ENCODE peak calls at places on chromosome 4, in four cellular contexts. K is hepatocyte, Q is left ventricle myocardium inferior, N is breast epithelium. R is an unnamed sample. For H3K4me1, the result is how much of the 10 kb centered on the place peaks cover.

GRCh38 chr4:182895791-182896292 is 21.3 kb downstream of the DCTD start:
- DNase-seq in K (peak), Q (no peak), N (no peak), R (no peak)

GRCh38 chr4:159487284-159487747 is 384.4 kb downstream of the RAPGEF2 start:
- DNase-seq in K (peak), Q (no peak), N (no peak), R (no peak)

GRCh38 chr4:8847764-8848163 is 23.9 kb downstream of the HMX1 start:
- DNase-seq in K (no peak), Q (no peak), N (no peak), R (no peak)

GRCh38 chr4:77015390-77015789 is 60.4 kb downstream of the CCNI start:
- DNase-seq in K (no peak), Q (no peak), N (no peak), R (no peak)

GRCh38 chr4:72340803-72341431 is 228.1 kb downstream of the ADAMTS3 start:
- DNase-seq in K (no peak), Q (no peak), N (no peak), R (no peak)

GRCh38 chr4:78267790-78268189 is 210.7 kb downstream of the FRAS1 start:
- DNase-seq in K (no peak), Q (no peak), N (no peak), R (no peak)

GRCh38 chr4:25792200-25792791 is 70.5 kb downstream of the SEL1L3 start:
- DNase-seq in K (no peak), Q (no peak), N (no peak), R (no peak)

GRCh38 chr4:53712326-53712725 is 121.0 kb upstream of the LNX1 start:
- DNase-seq in K (no peak), Q (no peak), N (no peak), R (no peak)

GRCh38 chr4:48493485-48494100 is 3.5 kb downstream of the ZAR1 start:
- DNase-seq in K (no peak), Q (no peak), N (no peak), R (no peak)

GRCh38 chr4:20430555-20430954 is 178.8 kb downstream of the SLIT2 start:
- DNase-seq in K (no peak), Q (no peak), N (no peak), R (no peak)

GRCh38 chr4:46937493-46937892 is 28.4 kb upstream of the COX7B2 start:
- DNase-seq in K (no peak), Q (no peak), N (no peak), R (no peak)

GRCh38 chr4:39541987-39542632 is 14.9 kb upstream of the UGDH start:
- DNase-seq in K (peak), Q (no peak), N (no peak), R (no peak)

GRCh38 chr4:127732623-127733199 is 2.5 kb downstream of the SLC25A31 start:
- DNase-seq in K (peak), Q (no peak), N (no peak), R (no peak)

GRCh38 chr4:168208957-168209614 is 109.5 kb downstream of the DDX60 start:
- DNase-seq in K (no peak), Q (no peak), N (no peak), R (no peak)

GRCh38 chr4:99052902-99053301 is 35.7 kb downstream of the ADH5 start:
- DNase-seq in K (no peak), Q (no peak), N (no peak), R (no peak)

GRCh38 chr4:141223418-141223817 is 2.7 kb downstream of the ZNF330 start:
- DNase-seq in K (no peak), Q (no peak), N (no peak), R (no peak)
- H3K27ac ChIP-seq in K (no peak), Q (peak), N (no peak), R (no peak)

GRCh38 chr4:7204656-7205387 is 12.5 kb downstream of the SORCS2 start:
- DNase-seq in K (no peak), Q (no peak), N (no peak), R (no peak)
- H3K4me1 ChIP-seq in K (under half), Q (under half), N (under half), R (under half)

GRCh38 chr4:139025841-139026240 is 10.3 kb downstream of the NOCT start:
- DNase-seq in K (no peak), Q (no peak), N (no peak), R (no peak)
- H3K27ac ChIP-seq in K (no peak), Q (no peak), N (no peak), R (no peak)

GRCh38 chr4:184419976-184420375 is 54.4 kb downstream of the IRF2 start:
- DNase-seq in K (no peak), Q (no peak), N (no peak), R (no peak)
- H3K4me1 ChIP-seq in K (under half), Q (half or more), N (under half), R (under half)

GRCh38 chr4:2811830-2812599 is 19.1 kb downstream of the SH3BP2 start:
- DNase-seq in K (no peak), Q (peak), N (no peak), R (peak)

GRCh38 chr4:2814627-2815026 is 21.7 kb downstream of the SH3BP2 start:
- DNase-seq in K (no peak), Q (no peak), N (no peak), R (no peak)

GRCh38 chr4:2813446-2814405 is 20.8 kb downstream of the SH3BP2 start:
- DNase-seq in K (no peak), Q (no peak), N (no peak), R (no peak)

GRCh38 chr4:2812985-2813384 is 20.1 kb downstream of the SH3BP2 start:
- DNase-seq in K (no peak), Q (no peak), N (no peak), R (no peak)

DNA sequence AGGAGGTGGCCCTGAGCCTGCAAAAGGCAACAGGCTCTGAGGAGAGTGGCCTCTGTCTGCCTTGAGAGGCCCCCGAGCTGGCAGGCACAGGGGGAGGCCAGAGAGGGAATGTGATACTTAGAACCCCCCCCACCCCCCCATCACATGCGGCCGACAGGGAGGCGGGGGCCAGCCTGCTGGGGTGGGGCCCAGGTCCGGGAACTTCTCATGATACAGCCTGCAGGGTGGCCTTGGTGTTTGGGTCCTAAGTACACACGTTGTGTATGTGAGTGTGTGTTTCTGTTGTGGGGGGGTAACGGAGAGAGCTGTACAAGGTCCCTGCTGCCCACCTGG is 19.7 kb downstream of the SH3BP2 start:
- DNase-seq in K (no peak), Q (no peak), N (no peak), R (no peak)
- H3K27ac ChIP-seq in K (peak), Q (peak), N (peak), R (peak)